ENCODE peak calls at places on chromosomes 7 and 10, in four cellular contexts. A, Z, E and X are unnamed samples.

GRCh38 chr10:110530131-110530831 is 32.6 kb downstream of the DUSP5 start:
- DNase-seq in Z (peak; percentile 37), A (no peak), E (no peak), X (no peak)

GRCh38 chr10:15526754-15527153 is 155.7 kb upstream of the FAM171A1 start:
- DNase-seq in Z (no peak), E (no peak), A (no peak), X (no peak)

GRCh38 chr7:17239683-17240521 is 58.5 kb upstream of the AHR start:
- DNase-seq in Z (no peak), E (no peak), A (no peak), X (peak; percentile 19)

GRCh38 chr10:31586708-31587107 is 267.7 kb downstream of the ZEB1 start:
- DNase-seq in A (no peak), Z (no peak), E (no peak), X (no peak)

GRCh38 chr7:100506356-100506930 is 22.7 kb downstream of the NYAP1 start:
- DNase-seq in A (no peak), E (no peak), Z (no peak), X (no peak)

GRCh38 chr10:104680467-104681401 is 39.6 kb downstream of the SORCS3 start:
- DNase-seq in Z (peak; percentile 59), E (peak; percentile 74), A (no peak), X (no peak)

GRCh38 chr10:8768341-8768740 is 713.9 kb downstream of the GATA3 start:
- DNase-seq in A (no peak), E (no peak), Z (no peak), X (no peak)

GRCh38 chr10:76197293-76197692 is 765.9 kb downstream of the LRMDA start:
- DNase-seq in E (no peak), Z (no peak), A (no peak), X (no peak)

GRCh38 chr10:92688573-92688926 is 1.2 kb upstream of the HHEX start:
- DNase-seq in Z (no peak), A (no peak), E (no peak), X (no peak)

GRCh38 chr7:73526892-73527821 is 5.1 kb upstream of the BAZ1B start:
- DNase-seq in A (no peak), E (no peak), Z (no peak), X (no peak)

GRCh38 chr10:88042162-88043100 is 179.0 kb downstream of the PTEN start:
- DNase-seq in Z (no peak), A (no peak), E (no peak), X (peak; percentile 57)

GRCh38 chr10:17914169-17915045 is 37.3 kb upstream of the SLC39A12 start:
- DNase-seq in A (no peak), E (no peak), Z (no peak), X (no peak)

GRCh38 chr7:22627136-22627535 is 99.9 kb upstream of the IL6 start:
- DNase-seq in Z (no peak), A (no peak), E (no peak), X (no peak)